ENCODE peak calls at places on chromosome 20, in four cellular contexts. X is HepG2, V is IMR-90, U is K562. S is an unnamed sample.

GRCh38 chr20:9903048-9903651 is 64.3 kb upstream of the PAK5 start:
- DNase-seq in X (peak), U (no peak), V (no peak), S (peak)

GRCh38 chr20:53621482-53622246 is 28.0 kb upstream of the ZNF217 start:
- DNase-seq in V (peak), U (peak), X (peak), S (peak)

GRCh38 chr20:53828673-53829085 is 235.0 kb upstream of the ZNF217 start:
- DNase-seq in X (no peak), U (peak), V (peak), S (peak)

GRCh38 chr20:46549188-46549967 is 1.1 kb downstream of the OCSTAMP start:
- DNase-seq in U (no peak), V (no peak), X (no peak), S (no peak)

GRCh38 chr20:61994546-61994945 is 71.1 kb downstream of the TAF4 start:
- DNase-seq in X (no peak), U (no peak), V (no peak), S (no peak)

GRCh38 chr20:46695888-46696287 is 6.6 kb upstream of the TP53RK start:
- DNase-seq in X (no peak), U (no peak), V (peak), S (no peak)

GRCh38 chr20:35985789-35986188 is 17.4 kb downstream of the CNBD2 start:
- DNase-seq in U (no peak), V (no peak), X (no peak), S (no peak)

GRCh38 chr20:40813708-40814327 is 124.8 kb upstream of the MAFB start:
- DNase-seq in V (no peak), U (no peak), X (no peak), S (no peak)

GRCh38 chr20:2663364-2663886 is 591 bp downstream of the IDH3B start:
- DNase-seq in X (no peak), U (peak), V (no peak), S (no peak)

GRCh38 chr20:52446421-52447231 is 255.0 kb upstream of the ZFP64 start:
- DNase-seq in V (peak), X (no peak), U (no peak), S (no peak)

GRCh38 chr20:54293526-54293925 is 85.6 kb downstream of the PFDN4 start:
- DNase-seq in X (no peak), U (no peak), V (no peak), S (no peak)

GRCh38 chr20:54173653-54174451 is at the start of gene CYP24A1:
- DNase-seq in X (peak), U (no peak), V (no peak), S (peak)

GRCh38 chr20:24572862-24573261 is 103.4 kb downstream of the SYNDIG1 start:
- DNase-seq in U (no peak), V (no peak), X (no peak), S (no peak)
- TF ChIP-seq MAZ in U (no peak), V (no peak), X (no peak), S (no peak)

DNA sequence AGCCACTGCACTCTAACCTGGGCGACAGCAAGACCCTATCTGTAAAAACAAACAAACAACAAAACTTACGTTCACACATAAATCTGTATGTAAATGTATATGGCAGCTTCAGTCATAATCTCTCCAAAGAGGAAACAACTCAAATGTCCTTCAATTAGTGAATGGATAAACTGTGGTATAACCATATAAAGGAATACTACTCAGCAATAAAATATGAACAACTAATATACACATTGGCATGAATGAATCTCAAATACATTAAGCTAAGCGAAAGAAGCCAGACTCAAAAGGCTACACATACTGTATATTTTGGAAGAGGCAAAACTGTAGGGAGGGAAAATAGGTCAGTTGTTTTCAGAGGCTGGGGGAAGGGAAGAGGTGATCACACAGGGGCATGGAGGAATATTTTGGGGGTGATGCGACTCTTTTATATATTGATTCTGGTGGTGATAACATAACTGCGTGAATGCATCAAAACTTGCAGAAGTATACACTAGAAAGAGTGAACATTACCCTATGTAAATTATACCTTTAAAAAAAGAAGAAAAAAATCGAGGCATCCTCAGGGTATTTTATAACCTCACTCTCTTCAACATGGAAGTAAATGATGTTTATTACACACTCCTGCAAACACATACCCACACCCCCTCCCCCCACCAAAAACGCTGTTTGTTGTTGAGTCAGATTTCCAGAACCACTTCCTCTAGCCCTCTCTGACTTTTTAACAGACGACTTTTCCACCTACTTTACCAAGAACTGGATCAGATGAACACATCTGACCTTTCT is 115.2 kb upstream of the RNF24 start:
- DNase-seq in X (no peak), V (peak), U (no peak), S (peak)
- TF ChIP-seq MAZ in X (no peak), V (no peak), U (no peak), S (no peak)

GRCh38 chr20:8242827-8243764 is 111.0 kb downstream of the PLCB1 start:
- DNase-seq in V (no peak), U (no peak), X (no peak), S (no peak)
- TF ChIP-seq MAZ in V (no peak), U (no peak), X (no peak), S (no peak)

GRCh38 chr20:17969276-17969883 is 562 bp downstream of the MGME1 start:
- DNase-seq in U (peak), V (no peak), X (peak), S (peak)
- TF ChIP-seq MAZ in U (no peak), V (no peak), X (no peak), S (no peak)

GRCh38 chr20:58293453-58293852 is 16.1 kb upstream of the RAB22A start:
- DNase-seq in X (peak), V (no peak), U (peak), S (peak)
- TF ChIP-seq MAZ in X (no peak), V (no peak), U (no peak), S (no peak)